ENCODE peak calls at places on chromosomes 7 and 10, in five cellular contexts. One of them, this sample, is unnamed.

GRCh38 chr10:31134303-31134928 is 102.8 kb upstream of the ZNF438 start:
- DNase-seq in SK-N-SH: no peak
- DNase-seq in GM12878: peak
- DNase-seq in HepG2: peak
- DNase-seq in K562: no peak
- DNase-seq in this sample: peak

GRCh38 chr7:50727072-50727471 is 55.6 kb downstream of the GRB10 start:
- DNase-seq in SK-N-SH: no peak
- DNase-seq in GM12878: no peak
- DNase-seq in HepG2: no peak
- DNase-seq in K562: peak
- DNase-seq in this sample: peak

GRCh38 chr10:31617767-31618166 is 298.8 kb downstream of the ZEB1 start:
- DNase-seq in SK-N-SH: no peak
- DNase-seq in GM12878: no peak
- DNase-seq in HepG2: no peak
- DNase-seq in K562: no peak
- DNase-seq in this sample: no peak

GRCh38 chr10:22435650-22436049 is 90.4 kb downstream of the SPAG6 start:
- DNase-seq in SK-N-SH: no peak
- DNase-seq in GM12878: no peak
- DNase-seq in HepG2: no peak
- DNase-seq in K562: no peak
- DNase-seq in this sample: no peak

GRCh38 chr7:24366901-24367300 is 82.9 kb downstream of the NPY start:
- DNase-seq in SK-N-SH: no peak
- DNase-seq in GM12878: no peak
- DNase-seq in HepG2: no peak
- DNase-seq in K562: no peak
- DNase-seq in this sample: no peak

GRCh38 chr7:30472081-30472770 is 6.4 kb downstream of the NOD1 start:
- DNase-seq in SK-N-SH: no peak
- DNase-seq in GM12878: no peak
- DNase-seq in HepG2: no peak
- DNase-seq in K562: no peak
- DNase-seq in this sample: no peak

GRCh38 chr7:1409555-1409954 is 49.7 kb downstream of the MICALL2 start:
- DNase-seq in SK-N-SH: peak
- DNase-seq in GM12878: no peak
- DNase-seq in HepG2: no peak
- DNase-seq in K562: no peak
- DNase-seq in this sample: no peak

GRCh38 chr7:5437987-5438386 is 14.4 kb upstream of the TNRC18 start:
- DNase-seq in SK-N-SH: no peak
- DNase-seq in GM12878: no peak
- DNase-seq in HepG2: no peak
- DNase-seq in K562: no peak
- DNase-seq in this sample: no peak

GRCh38 chr10:122236690-122237306 is 34.3 kb upstream of the BTBD16 start:
- DNase-seq in SK-N-SH: peak
- DNase-seq in GM12878: no peak
- DNase-seq in HepG2: no peak
- DNase-seq in K562: no peak
- DNase-seq in this sample: no peak

GRCh38 chr10:64430690-64431323 is 909.6 kb downstream of the REEP3 start:
- DNase-seq in SK-N-SH: peak
- DNase-seq in GM12878: no peak
- DNase-seq in HepG2: peak
- DNase-seq in K562: no peak
- DNase-seq in this sample: no peak

GRCh38 chr7:147611402-147611801 is 979.2 kb upstream of the C7orf33 start:
- DNase-seq in SK-N-SH: no peak
- DNase-seq in GM12878: no peak
- DNase-seq in HepG2: no peak
- DNase-seq in K562: no peak
- DNase-seq in this sample: no peak

GRCh38 chr10:43679509-43679908 is 30.8 kb upstream of the ZNF32 start:
- DNase-seq in SK-N-SH: no peak
- DNase-seq in GM12878: no peak
- DNase-seq in HepG2: no peak
- DNase-seq in K562: no peak
- DNase-seq in this sample: no peak

GRCh38 chr7:110442386-110442837 is 648.5 kb upstream of the LRRN3 start:
- DNase-seq in SK-N-SH: peak
- DNase-seq in GM12878: no peak
- DNase-seq in HepG2: peak
- DNase-seq in K562: no peak
- DNase-seq in this sample: peak

GRCh38 chr7:29794959-29795629 is 11.2 kb upstream of the WIPF3 start:
- DNase-seq in SK-N-SH: no peak
- DNase-seq in GM12878: no peak
- DNase-seq in HepG2: no peak
- DNase-seq in K562: no peak
- DNase-seq in this sample: no peak

GRCh38 chr7:29194594-29195417 is at the start of gene CHN2:
- DNase-seq in SK-N-SH: peak
- DNase-seq in GM12878: no peak
- DNase-seq in HepG2: peak
- DNase-seq in K562: no peak
- DNase-seq in this sample: no peak

GRCh38 chr10:84540617-84541288 is 212.4 kb downstream of the CCSER2 start:
- DNase-seq in SK-N-SH: no peak
- DNase-seq in GM12878: no peak
- DNase-seq in HepG2: peak
- DNase-seq in K562: peak
- DNase-seq in this sample: peak

GRCh38 chr10:128568041-128568440 is 441.8 kb upstream of the MKI67 start:
- DNase-seq in SK-N-SH: no peak
- DNase-seq in GM12878: no peak
- DNase-seq in HepG2: no peak
- DNase-seq in K562: no peak
- DNase-seq in this sample: no peak

GRCh38 chr10:71767420-71768035 is 5.8 kb downstream of the VSIR start:
- DNase-seq in SK-N-SH: no peak
- DNase-seq in GM12878: no peak
- DNase-seq in HepG2: peak
- DNase-seq in K562: no peak
- DNase-seq in this sample: no peak

GRCh38 chr10:4082851-4083250 is 297.8 kb upstream of the KLF6 start:
- DNase-seq in SK-N-SH: no peak
- DNase-seq in GM12878: no peak
- DNase-seq in HepG2: no peak
- DNase-seq in K562: no peak
- DNase-seq in this sample: no peak

GRCh38 chr7:98878365-98879197 is at the start of gene TRRAP:
- DNase-seq in SK-N-SH: peak
- DNase-seq in GM12878: no peak
- DNase-seq in HepG2: peak
- DNase-seq in K562: peak
- DNase-seq in this sample: peak

GRCh38 chr7:12570148-12570528 is 382 bp upstream of the SCIN start:
- DNase-seq in SK-N-SH: peak
- DNase-seq in GM12878: no peak
- DNase-seq in HepG2: no peak
- DNase-seq in K562: no peak
- DNase-seq in this sample: no peak

GRCh38 chr7:92296235-92296634 is 50.5 kb downstream of the ANKIB1 start:
- DNase-seq in SK-N-SH: no peak
- DNase-seq in GM12878: no peak
- DNase-seq in HepG2: no peak
- DNase-seq in K562: no peak
- DNase-seq in this sample: no peak

GRCh38 chr7:92297736-92298135 is 52.0 kb downstream of the ANKIB1 start:
- DNase-seq in SK-N-SH: no peak
- DNase-seq in GM12878: no peak
- DNase-seq in HepG2: no peak
- DNase-seq in K562: no peak
- DNase-seq in this sample: no peak

GRCh38 chr7:92293887-92294616 is 48.3 kb downstream of the ANKIB1 start:
- DNase-seq in SK-N-SH: no peak
- DNase-seq in GM12878: no peak
- DNase-seq in HepG2: no peak
- DNase-seq in K562: no peak
- DNase-seq in this sample: peak

GRCh38 chr7:92296898-92297435 is 51.2 kb downstream of the ANKIB1 start:
- DNase-seq in SK-N-SH: no peak
- DNase-seq in GM12878: no peak
- DNase-seq in HepG2: no peak
- DNase-seq in K562: no peak
- DNase-seq in this sample: no peak

GRCh38 chr7:92295391-92295790 is 49.6 kb downstream of the ANKIB1 start:
- DNase-seq in SK-N-SH: no peak
- DNase-seq in GM12878: no peak
- DNase-seq in HepG2: no peak
- DNase-seq in K562: no peak
- DNase-seq in this sample: no peak
- TF ChIP-seq MXI1 in SK-N-SH: no peak
- TF ChIP-seq MXI1 in GM12878: no peak
- TF ChIP-seq MXI1 in HepG2: no peak
- TF ChIP-seq MXI1 in K562: no peak
- TF ChIP-seq MXI1 in this sample: no peak

GRCh38 chr10:129896231-129897150 is 67.6 kb downstream of the EBF3 start:
- DNase-seq in SK-N-SH: no peak
- DNase-seq in GM12878: no peak
- DNase-seq in HepG2: no peak
- DNase-seq in K562: no peak
- DNase-seq in this sample: no peak
- TF ChIP-seq MXI1 in SK-N-SH: no peak
- TF ChIP-seq MXI1 in GM12878: no peak
- TF ChIP-seq MXI1 in HepG2: no peak
- TF ChIP-seq MXI1 in K562: no peak
- TF ChIP-seq MXI1 in this sample: no peak

GRCh38 chr10:132433671-132434340 is 36.8 kb downstream of the PWWP2B start:
- DNase-seq in SK-N-SH: no peak
- DNase-seq in GM12878: no peak
- DNase-seq in HepG2: no peak
- DNase-seq in K562: no peak
- DNase-seq in this sample: no peak

GRCh38 chr10:132432176-132432540 is 35.2 kb downstream of the PWWP2B start:
- DNase-seq in SK-N-SH: peak
- DNase-seq in GM12878: no peak
- DNase-seq in HepG2: no peak
- DNase-seq in K562: no peak
- DNase-seq in this sample: no peak

GRCh38 chr10:132436861-132437410 is 39.9 kb downstream of the PWWP2B start:
- DNase-seq in SK-N-SH: no peak
- DNase-seq in GM12878: no peak
- DNase-seq in HepG2: no peak
- DNase-seq in K562: no peak
- DNase-seq in this sample: no peak

GRCh38 chr10:132431537-132432175 is 34.7 kb downstream of the PWWP2B start:
- DNase-seq in SK-N-SH: no peak
- DNase-seq in GM12878: no peak
- DNase-seq in HepG2: no peak
- DNase-seq in K562: no peak
- DNase-seq in this sample: no peak

DNA sequence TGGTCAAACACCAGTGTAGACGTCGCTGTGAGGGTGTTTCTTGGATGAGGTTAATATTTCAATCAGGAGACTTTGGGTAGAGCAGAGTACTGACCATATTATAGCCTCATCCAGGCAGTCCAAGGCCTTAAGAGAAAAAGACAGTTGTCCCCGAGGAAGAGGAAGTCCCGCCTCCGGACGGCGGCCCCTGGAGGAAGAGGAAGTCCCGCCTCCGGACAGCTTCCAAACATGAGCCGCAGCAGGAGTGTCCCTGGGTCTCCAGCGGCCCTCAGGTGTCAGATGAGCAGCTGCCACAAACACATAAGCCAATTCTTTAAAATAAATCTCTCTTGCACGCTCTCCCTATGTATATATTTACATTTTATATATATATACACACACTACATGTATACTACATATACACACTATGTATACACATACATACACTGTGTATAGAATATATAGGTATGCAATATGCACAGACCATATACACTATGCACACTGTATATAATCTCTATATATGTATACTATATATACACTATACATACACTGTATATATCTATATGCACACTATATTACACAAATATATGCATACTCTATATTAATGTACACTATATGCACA is 37.5 kb downstream of the PWWP2B start:
- DNase-seq in SK-N-SH: peak
- DNase-seq in GM12878: no peak
- DNase-seq in HepG2: no peak
- DNase-seq in K562: peak
- DNase-seq in this sample: no peak
- TF ChIP-seq MXI1 in SK-N-SH: no peak
- TF ChIP-seq MXI1 in GM12878: no peak
- TF ChIP-seq MXI1 in HepG2: no peak
- TF ChIP-seq MXI1 in K562: no peak
- TF ChIP-seq MXI1 in this sample: no peak

DNA sequence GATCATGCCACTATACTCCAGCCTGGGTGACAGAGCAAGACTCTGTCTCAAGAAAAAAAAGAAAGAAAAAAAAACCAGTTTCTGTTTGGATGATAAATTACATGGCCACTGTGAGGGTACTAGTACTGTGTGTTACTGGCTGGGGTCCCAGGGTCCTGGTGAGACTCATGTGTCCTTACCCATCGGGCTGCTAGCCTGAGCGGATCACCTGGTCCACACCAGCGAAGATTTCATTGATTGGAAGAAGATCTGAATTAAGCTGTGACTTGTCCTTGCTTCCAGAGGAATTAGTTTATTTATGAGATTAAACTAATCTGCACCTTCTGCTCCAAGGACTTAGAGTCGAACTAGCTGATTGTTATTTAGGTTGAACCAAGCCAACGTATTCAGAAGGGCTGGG is 40.0 kb upstream of the BAMBI start:
- DNase-seq in SK-N-SH: no peak
- DNase-seq in GM12878: no peak
- DNase-seq in HepG2: no peak
- DNase-seq in K562: no peak
- DNase-seq in this sample: no peak
- TF ChIP-seq MXI1 in SK-N-SH: no peak
- TF ChIP-seq MXI1 in GM12878: no peak
- TF ChIP-seq MXI1 in HepG2: no peak
- TF ChIP-seq MXI1 in K562: no peak
- TF ChIP-seq MXI1 in this sample: no peak

GRCh38 chr10:61904711-61905445 is 3.4 kb downstream of the ARID5B start:
- DNase-seq in SK-N-SH: peak
- DNase-seq in GM12878: peak
- DNase-seq in HepG2: peak
- DNase-seq in K562: peak
- DNase-seq in this sample: peak
- TF ChIP-seq MXI1 in SK-N-SH: no peak
- TF ChIP-seq MXI1 in GM12878: no peak
- TF ChIP-seq MXI1 in HepG2: no peak
- TF ChIP-seq MXI1 in K562: no peak
- TF ChIP-seq MXI1 in this sample: no peak

GRCh38 chr7:137682596-137682995 is 164.2 kb downstream of the DGKI start:
- DNase-seq in SK-N-SH: no peak
- DNase-seq in GM12878: no peak
- DNase-seq in HepG2: no peak
- DNase-seq in K562: no peak
- DNase-seq in this sample: peak
- TF ChIP-seq MXI1 in SK-N-SH: no peak
- TF ChIP-seq MXI1 in GM12878: no peak
- TF ChIP-seq MXI1 in HepG2: no peak
- TF ChIP-seq MXI1 in K562: no peak
- TF ChIP-seq MXI1 in this sample: no peak